ENCODE peak calls at places on chromosomes 6 and 20, in four cellular contexts. W, L, X and T are unnamed samples.

GRCh38 chr6:93701526-93701925 is 282.2 kb upstream of the EPHA7 start:
- DNase-seq in W (no peak), L (no peak), X (peak; percentile 57), T (no peak)

GRCh38 chr6:29826271-29826670 is 1.4 kb upstream of the HLA-G start:
- DNase-seq in W (no peak), L (no peak), X (no peak), T (no peak)

GRCh38 chr6:38155576-38156204 is 336.2 kb downstream of the ZFAND3 start:
- DNase-seq in W (no peak), L (no peak), X (peak; percentile 33), T (no peak)

GRCh38 chr6:17984822-17985660 is 2.4 kb downstream of the KIF13A start:
- DNase-seq in W (no peak), L (no peak), X (peak; percentile 29), T (no peak)

GRCh38 chr6:10413850-10414765 is 766 bp downstream of the TFAP2A start:
- DNase-seq in W (peak; percentile 92), L (no peak), X (peak; percentile 28), T (no peak)

GRCh38 chr20:58702859-58703648 is 10.5 kb downstream of the NPEPL1 start:
- DNase-seq in W (no peak), L (no peak), X (no peak), T (no peak)

GRCh38 chr6:93423542-93423941 is 4.2 kb upstream of the EPHA7 start:
- DNase-seq in W (peak; percentile 63), L (no peak), X (peak; percentile 43), T (no peak)

GRCh38 chr6:56897789-56898509 is 57.0 kb upstream of the BEND6 start:
- DNase-seq in W (no peak), L (no peak), X (no peak), T (no peak)

GRCh38 chr20:14783766-14784165 is 446.4 kb upstream of the FLRT3 start:
- DNase-seq in W (no peak), L (no peak), X (no peak), T (no peak)

GRCh38 chr6:44849829-44850228 is 462.3 kb downstream of the CDC5L start:
- DNase-seq in W (no peak), L (no peak), X (peak; percentile 13), T (no peak)

GRCh38 chr6:43772571-43773049 is 2.6 kb downstream of the VEGFA start:
- DNase-seq in W (peak; percentile 83), L (no peak), X (peak; percentile 32), T (no peak)

GRCh38 chr6:135128268-135128914 is 52.7 kb upstream of the MYB start:
- DNase-seq in W (no peak), L (no peak), X (no peak), T (no peak)

GRCh38 chr20:17555106-17555505 is 14.8 kb upstream of the DSTN start:
- DNase-seq in W (no peak), L (no peak), X (no peak), T (no peak)

GRCh38 chr20:35497780-35498189 is 31.7 kb downstream of the C20orf173 start:
- DNase-seq in W (no peak), L (no peak), X (peak; percentile 81), T (no peak)

GRCh38 chr6:39218868-39219567 is 10.3 kb downstream of the KCNK5 start:
- DNase-seq in W (no peak), L (no peak), X (no peak), T (no peak)

GRCh38 chr6:53544050-53544499 is 826 bp downstream of the GCLC start:
- DNase-seq in W (no peak), L (no peak), X (peak; percentile 13), T (no peak)

GRCh38 chr6:140779341-140779740 is 1353.4 kb upstream of the GJE1 start:
- DNase-seq in W (no peak), L (no peak), X (peak; percentile 48), T (no peak)

GRCh38 chr20:4730782-4731181 is 9.1 kb downstream of the PRND start:
- DNase-seq in W (peak; percentile 22), L (no peak), X (peak; percentile 24), T (no peak)

GRCh38 chr6:153301602-153302001 is 170.5 kb upstream of the RGS17 start:
- DNase-seq in W (peak; percentile 19), L (no peak), X (no peak), T (no peak)

GRCh38 chr6:42720739-42721138 is 1.7 kb downstream of the PRPH2 start:
- DNase-seq in W (peak; percentile 39), L (no peak), X (no peak), T (no peak)

GRCh38 chr6:163723759-163724158 is 309.2 kb downstream of the QKI start:
- DNase-seq in W (no peak), L (no peak), X (no peak), T (no peak)

GRCh38 chr6:52507557-52508260 is 69.2 kb downstream of the TRAM2 start:
- DNase-seq in W (no peak), L (no peak), X (peak; percentile 85), T (peak; percentile 82)

GRCh38 chr6:22110042-22110441 is 186.8 kb downstream of the PRL start:
- DNase-seq in W (no peak), L (no peak), X (no peak), T (no peak)

GRCh38 chr6:119012521-119012920 is 65.9 kb downstream of the FAM184A start:
- DNase-seq in W (no peak), L (no peak), X (no peak), T (no peak)

GRCh38 chr20:38228436-38228835 is 32.1 kb downstream of the KIAA1755 start:
- DNase-seq in W (peak; percentile 42), L (no peak), X (peak; percentile 22), T (no peak)

GRCh38 chr6:149859368-149859767 is 4.8 kb downstream of the LRP11 start:
- DNase-seq in W (no peak), L (no peak), X (peak; percentile 84), T (no peak)

GRCh38 chr20:5001174-5002076 is at the start of gene SLC23A2:
- DNase-seq in W (peak; percentile 31), L (peak; percentile 30), X (peak; percentile 36), T (no peak)

GRCh38 chr6:132344811-132345210 is 56.5 kb downstream of the MOXD1 start:
- DNase-seq in W (no peak), L (no peak), X (no peak), T (no peak)

GRCh38 chr6:32430179-32430578 is 9.5 kb upstream of the HLA-DRA start:
- DNase-seq in W (no peak), L (no peak), X (no peak), T (no peak)

GRCh38 chr20:17549131-17549530 is 18.0 kb upstream of the BFSP1 start:
- DNase-seq in W (no peak), L (no peak), X (no peak), T (no peak)

GRCh38 chr20:53578492-53579222 is 15.0 kb downstream of the ZNF217 start:
- DNase-seq in W (peak; percentile 87), L (peak; percentile 63), X (peak; percentile 94), T (no peak)

GRCh38 chr20:53580376-53581111 is 13.1 kb downstream of the ZNF217 start:
- DNase-seq in W (no peak), L (peak; percentile 27), X (no peak), T (no peak)

GRCh38 chr20:53581444-53582311 is 12.0 kb downstream of the ZNF217 start:
- DNase-seq in W (no peak), L (peak; percentile 15), X (no peak), T (no peak)

GRCh38 chr20:53579266-53579580 is 14.4 kb downstream of the ZNF217 start:
- DNase-seq in W (no peak), L (no peak), X (no peak), T (no peak)

DNA sequence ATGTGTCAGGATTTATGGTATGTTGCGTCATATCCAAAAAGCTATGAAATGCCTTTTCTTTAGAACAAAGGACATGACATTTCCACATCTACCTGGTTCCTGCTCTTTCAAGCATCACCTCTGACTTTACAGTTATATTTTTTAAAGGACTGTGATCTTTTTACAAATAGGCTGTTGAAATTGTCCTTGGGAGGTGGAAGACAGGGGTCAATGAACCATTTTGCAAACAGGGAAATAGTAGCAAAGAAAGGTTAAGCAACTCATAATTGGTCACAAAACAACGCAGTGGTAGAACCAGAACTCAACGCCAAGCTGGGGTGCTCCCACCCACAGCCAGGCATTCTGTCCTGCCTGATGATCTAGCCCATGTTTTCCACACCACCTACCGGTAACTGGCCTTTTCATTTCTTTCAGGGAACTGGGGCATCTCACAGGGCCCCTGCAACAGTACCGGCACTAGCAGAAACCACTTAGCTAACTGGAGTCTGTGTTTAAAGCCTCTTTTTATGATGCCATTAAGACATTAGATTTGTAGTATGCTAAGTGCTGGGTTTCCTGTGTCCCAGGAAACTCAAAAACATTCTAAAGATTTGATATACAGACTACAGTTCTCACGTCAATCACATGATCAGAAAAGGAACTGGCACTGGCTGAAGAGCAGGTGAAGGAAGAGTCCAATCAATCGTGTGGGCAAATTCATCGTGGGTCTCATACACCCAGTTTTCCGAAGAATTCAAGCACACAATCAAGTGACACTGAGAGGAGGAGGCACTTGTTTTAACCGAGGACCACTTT is 13.9 kb downstream of the ZNF217 start:
- DNase-seq in W (no peak), L (no peak), X (peak; percentile 86), T (no peak)
- H3K4me3 ChIP-seq in W (no peak overlapping the region), L (no peak overlapping the region), X (no peak overlapping the region), T (peak overlapping the region; percentile 15)

DNA sequence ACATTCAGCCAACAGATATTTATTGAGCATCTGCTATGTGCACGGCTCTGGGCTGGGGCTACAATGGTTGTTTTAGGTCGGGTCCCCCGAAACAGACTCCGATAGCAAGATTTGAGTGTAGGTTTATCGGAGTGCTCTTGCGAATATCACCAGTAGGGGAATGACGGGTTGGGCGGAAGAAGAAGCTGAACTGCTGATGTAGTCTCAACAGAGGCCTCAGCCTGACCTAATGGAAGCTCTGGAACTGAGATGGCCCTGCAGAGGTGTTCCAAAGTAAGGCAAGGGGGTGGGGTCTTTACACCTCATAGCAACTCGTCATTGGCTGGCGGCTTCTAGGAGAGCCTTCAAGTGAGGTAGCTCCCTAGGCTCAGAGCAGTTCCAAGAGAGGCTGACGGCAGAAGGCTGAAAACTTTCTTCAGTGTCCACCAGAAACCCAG is 1.1 kb downstream of the L3MBTL1 start:
- DNase-seq in W (peak; percentile 96), L (no peak), X (no peak), T (no peak)
- H3K4me3 ChIP-seq in W (no peak overlapping the region), L (no peak overlapping the region), X (no peak overlapping the region), T (no peak overlapping the region)

DNA sequence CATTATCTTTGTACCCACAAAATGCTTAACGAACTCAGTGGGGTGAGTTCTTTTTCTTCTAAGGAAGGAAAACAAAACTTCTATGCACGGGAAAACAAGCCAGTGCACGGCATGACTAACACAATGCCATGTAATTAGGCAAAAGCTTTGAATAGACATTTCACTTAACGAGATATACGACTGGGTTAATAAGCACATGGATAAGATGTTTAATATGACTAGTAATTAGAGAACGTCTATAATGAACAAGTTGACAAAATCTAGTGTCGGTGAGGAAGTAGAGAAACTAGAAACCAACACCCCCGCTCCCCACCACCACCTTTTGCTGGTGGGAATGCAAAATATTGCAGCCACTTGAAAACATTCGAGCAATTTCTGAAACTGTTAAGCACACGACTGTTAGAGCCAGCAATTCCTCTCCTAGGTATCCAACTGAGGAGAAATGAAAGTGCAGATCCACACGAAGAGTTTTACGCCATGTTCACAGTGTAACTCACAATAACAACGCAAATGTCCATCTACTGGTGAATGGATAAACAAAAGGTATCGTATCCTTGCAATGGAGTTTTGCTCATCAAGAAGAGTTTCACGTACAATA is 644.8 kb upstream of the AGPAT4 start:
- DNase-seq in W (no peak), L (no peak), X (no peak), T (no peak)
- H3K4me3 ChIP-seq in W (no peak overlapping the region), L (no peak overlapping the region), X (no peak overlapping the region), T (no peak overlapping the region)

GRCh38 chr6:99822741-99823512 is 171.1 kb downstream of the MCHR2 start:
- DNase-seq in W (peak; percentile 59), L (no peak), X (peak; percentile 50), T (no peak)
- H3K4me3 ChIP-seq in W (no peak overlapping the region), L (no peak overlapping the region), X (no peak overlapping the region), T (peak overlapping the region; percentile 22)